ENCODE peak calls at places on chromosomes 4 and X, in six cellular contexts. U is A549, Z is esophagus squamous epithelium, O is tibial nerve, Q is HCT116, C is GM12878. G is an unnamed sample.
A peak's percentile ranks its signal among the peaks of the same experiment; 100 is the strongest.

GRCh38 chr4:11218692-11219091 is 210.0 kb downstream of the HS3ST1 start:
- DNase-seq in U (no peak), Z (no peak), O (no peak), Q (peak; percentile 24), C (no peak), G (no peak)

GRCh38 chrX:101785142-101785541 is 125.5 kb upstream of the ARMCX2 start:
- DNase-seq in U (no peak), Z (no peak), O (no peak), Q (no peak), C (no peak), G (no peak)

GRCh38 chr4:145891958-145892357 is 46.7 kb downstream of the ZNF827 start:
- DNase-seq in U (no peak), Z (no peak), O (no peak), Q (no peak), C (no peak), G (no peak)

GRCh38 chrX:2374086-2374485 is 126.7 kb downstream of the DHRSX start:
- DNase-seq in U (no peak), Z (no peak), O (no peak), Q (no peak), C (no peak), G (no peak)

GRCh38 chr4:153114771-153115321 is 89.4 kb upstream of the TRIM2 start:
- DNase-seq in U (peak; percentile 48), Z (no peak), O (no peak), Q (peak; percentile 69), C (no peak), G (no peak)

GRCh38 chrX:9340619-9341304 is 124.1 kb upstream of the TBL1X start:
- DNase-seq in U (no peak), Z (no peak), O (peak; percentile 41), Q (no peak), C (peak; percentile 5), G (peak; percentile 45)

GRCh38 chrX:63747331-63747730 is 37.7 kb downstream of the ARHGEF9 start:
- DNase-seq in U (no peak), Z (no peak), O (no peak), Q (no peak), C (no peak), G (no peak)

GRCh38 chr4:114040319-114041116 is 61.1 kb upstream of the ARSJ start:
- DNase-seq in U (no peak), Z (no peak), O (no peak), Q (no peak), C (peak; percentile 36), G (no peak)

GRCh38 chr4:123230061-123230460 is 166.5 kb upstream of the SPRY1 start:
- DNase-seq in U (no peak), Z (no peak), O (no peak), Q (no peak), C (no peak), G (no peak)

GRCh38 chr4:10917475-10918103 is 233.0 kb upstream of the CLNK start:
- DNase-seq in U (no peak), Z (no peak), O (no peak), Q (no peak), C (no peak), G (no peak)

GRCh38 chr4:56786955-56787354 is 34.5 kb downstream of the SPINK2 start:
- DNase-seq in U (no peak), Z (no peak), O (no peak), Q (no peak), C (no peak), G (peak; percentile 77)

GRCh38 chr4:54661686-54662085 is 3.9 kb downstream of the KIT start:
- DNase-seq in U (no peak), Z (no peak), O (no peak), Q (no peak), C (no peak), G (no peak)

GRCh38 chr4:107196312-107196711 is 160.2 kb upstream of the DKK2 start:
- DNase-seq in U (no peak), Z (no peak), O (no peak), Q (no peak), C (no peak), G (no peak)

GRCh38 chr4:76194325-76194724 is 19.3 kb downstream of the SCARB2 start:
- DNase-seq in U (peak; percentile 37), Z (no peak), O (no peak), Q (no peak), C (no peak), G (no peak)

GRCh38 chr4:14254806-14255445 is 627.4 kb upstream of the BOD1L1 start:
- DNase-seq in U (no peak), Z (no peak), O (no peak), Q (no peak), C (no peak), G (no peak)

GRCh38 chr4:55396305-55397023 is 707 bp downstream of the TMEM165 start:
- DNase-seq in U (no peak), Z (no peak), O (peak; percentile 20), Q (no peak), C (no peak), G (peak; percentile 56)

GRCh38 chrX:26511621-26512363 is 295.8 kb downstream of the MAGEB5 start:
- DNase-seq in U (no peak), Z (no peak), O (no peak), Q (no peak), C (no peak), G (no peak)

GRCh38 chr4:94409375-94409679 is 42.4 kb upstream of the PDLIM5 start:
- DNase-seq in U (no peak), Z (no peak), O (no peak), Q (no peak), C (no peak), G (no peak)

GRCh38 chrX:105190252-105190853 is 30.1 kb downstream of the TEX13A start:
- DNase-seq in U (peak; percentile 28), Z (no peak), O (peak; percentile 7), Q (no peak), C (no peak), G (no peak)

DNA sequence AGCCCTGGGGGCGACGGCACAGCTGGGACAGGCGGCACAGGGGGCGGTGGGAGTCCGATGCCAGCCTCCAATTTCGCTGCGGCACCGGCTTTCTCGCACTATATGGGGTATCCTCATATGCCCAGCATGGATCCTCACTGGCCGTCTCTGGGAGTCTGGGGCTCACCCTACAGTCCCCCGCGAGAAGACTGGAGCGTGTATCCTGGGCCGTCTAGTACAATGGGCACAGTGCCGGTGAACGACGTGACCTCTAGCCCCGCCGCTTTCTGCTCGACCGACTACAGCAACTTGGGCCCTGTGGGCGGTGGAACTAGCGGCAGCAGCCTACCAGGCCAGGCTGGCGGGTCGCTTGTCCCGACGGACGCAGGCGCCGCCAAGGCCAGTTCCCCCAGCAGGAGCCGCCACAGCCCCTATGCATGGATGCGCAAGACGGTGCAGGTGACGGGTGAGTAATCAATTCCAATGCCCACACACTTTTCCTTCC is 500 bp downstream of the CDX4 start:
- DNase-seq in U (no peak), Z (no peak), O (no peak), Q (no peak), C (no peak), G (no peak)
- TF ChIP-seq POLR2A in U (no peak), Z (no peak), O (no peak), Q (no peak), C (no peak), G (no peak)

DNA sequence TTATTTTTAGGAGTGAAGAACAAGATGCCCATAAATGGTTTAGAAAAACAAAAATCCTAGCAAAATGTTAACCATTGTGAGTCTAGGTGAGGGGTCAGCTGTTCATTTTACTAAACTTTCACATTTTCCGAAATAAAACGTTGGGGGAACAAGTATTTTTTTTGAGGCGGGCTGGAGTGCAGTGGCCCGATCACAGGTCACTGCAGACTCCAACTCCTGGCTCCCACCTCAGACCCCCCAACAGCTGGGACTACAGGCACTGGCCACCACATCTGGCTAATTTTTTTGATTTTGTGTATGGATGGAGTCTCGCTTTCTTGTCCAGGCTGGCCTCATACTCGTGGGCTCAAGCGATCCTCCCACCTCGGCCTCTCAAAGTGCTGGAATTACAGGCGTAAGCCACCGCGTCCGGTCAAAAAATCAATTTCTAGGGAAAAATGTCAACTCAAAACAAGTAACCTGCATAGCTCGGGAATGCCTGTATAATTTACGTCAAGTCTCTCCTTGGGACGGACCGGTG is 741 bp upstream of the TAF1 start:
- DNase-seq in U (no peak), Z (no peak), O (no peak), Q (no peak), C (no peak), G (no peak)
- TF ChIP-seq POLR2A in U (no peak), Z (peak; percentile 74), O (no peak), Q (peak; percentile 3), C (no peak), G (no peak)

DNA sequence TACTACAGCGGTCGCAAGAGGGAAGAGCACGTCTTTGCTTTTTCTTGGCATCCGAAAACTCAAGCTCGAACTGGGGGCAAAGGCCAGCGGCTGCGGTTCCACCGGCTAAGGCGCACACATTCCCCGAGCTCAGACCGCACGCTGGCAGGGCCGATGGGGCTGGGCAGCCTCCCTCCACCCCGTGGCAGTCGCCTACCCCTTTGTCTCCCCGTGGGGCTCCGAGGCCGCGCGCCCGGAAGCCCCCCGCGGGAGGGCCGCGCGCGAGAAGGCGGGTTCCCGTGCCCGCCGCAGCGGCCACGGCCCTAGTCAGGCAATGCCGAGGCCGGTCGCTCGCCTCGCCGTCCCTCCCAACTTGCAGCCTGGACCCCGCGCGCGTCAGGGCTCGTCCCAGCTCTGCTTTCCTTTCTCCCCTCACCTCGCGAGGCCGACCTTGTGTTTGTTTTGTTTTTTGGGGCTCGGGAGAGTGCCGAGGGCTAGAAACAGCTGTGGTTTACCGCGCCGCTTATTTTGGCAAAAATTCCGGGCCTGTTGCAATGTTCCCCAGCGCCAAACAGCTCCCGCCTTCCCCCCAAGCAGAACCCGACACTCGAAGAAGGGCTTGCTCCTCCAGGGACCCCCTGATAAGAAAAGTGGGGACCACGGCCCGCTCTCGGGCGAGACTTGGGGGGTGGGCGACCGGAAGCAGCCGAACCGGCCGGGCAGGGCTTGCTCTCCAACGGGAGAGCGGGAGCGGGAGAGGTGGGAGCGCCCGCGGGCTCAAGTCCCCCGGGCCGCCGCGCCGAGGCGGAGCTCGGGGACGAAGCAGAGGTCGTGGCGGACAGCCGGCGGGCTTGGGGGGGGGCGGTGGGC is 553 bp upstream of the N4BP2 start:
- DNase-seq in U (peak; percentile 69), Z (peak; percentile 1), O (peak; percentile 51), Q (no peak), C (no peak), G (peak; percentile 75)
- TF ChIP-seq POLR2A in U (peak; percentile 54), Z (peak; percentile 53), O (peak; percentile 46), Q (peak; percentile 44), C (peak; percentile 87), G (no peak)

GRCh38 chr4:15654556-15655222 is 468 bp downstream of the FBXL5 start:
- DNase-seq in U (peak; percentile 19), Z (no peak), O (peak; percentile 28), Q (no peak), C (no peak), G (peak; percentile 42)
- TF ChIP-seq POLR2A in U (no peak), Z (no peak), O (no peak), Q (no peak), C (no peak), G (no peak)

GRCh38 chr4:119626943-119627266 is 1.7 kb downstream of the PDE5A start:
- DNase-seq in U (no peak), Z (no peak), O (no peak), Q (no peak), C (no peak), G (no peak)

GRCh38 chr4:119626420-119626819 is 2.2 kb downstream of the PDE5A start:
- DNase-seq in U (no peak), Z (no peak), O (peak; percentile 10), Q (no peak), C (no peak), G (no peak)

GRCh38 chr4:119627267-119628190 is 1.1 kb downstream of the PDE5A start:
- DNase-seq in U (peak; percentile 23), Z (no peak), O (peak; percentile 48), Q (peak; percentile 19), C (no peak), G (peak; percentile 50)

GRCh38 chr4:119629142-119629471 is 503 bp upstream of the PDE5A start:
- DNase-seq in U (no peak), Z (no peak), O (no peak), Q (no peak), C (no peak), G (no peak)

GRCh38 chr4:119628281-119629141 is at the start of gene PDE5A:
- DNase-seq in U (peak; percentile 70), Z (peak; percentile 8), O (peak; percentile 63), Q (peak; percentile 70), C (no peak), G (peak; percentile 61)
- TF ChIP-seq POLR2A in U (no peak), Z (peak; percentile 31), O (peak; percentile 39), Q (no peak), C (no peak), G (peak; percentile 46)